ENCODE peak calls at places on chromosomes 13 and 19, in five cellular contexts. C is neuronal stem cell, P is PC-3, W is DND-41, D is GM12878. L is an unnamed sample. For H3K4me1, the result is how much of the 10 kb centered on the place peaks cover.

GRCh38 chr13:30133976-30134375 is 173.4 kb downstream of the KATNAL1 start:
- DNase-seq in C (no peak), P (no peak), D (no peak), W (no peak), L (peak)

GRCh38 chr13:111384441-111385181 is 64.2 kb downstream of the TEX29 start:
- DNase-seq in D (no peak), W (peak), C (no peak), P (no peak), L (no peak)

GRCh38 chr13:50124536-50125305 is 109.5 kb downstream of the KCNRG start:
- DNase-seq in P (peak), C (peak), W (no peak), D (no peak), L (no peak)

GRCh38 chr13:80009760-80010159 is 331.2 kb downstream of the SPRY2 start:
- DNase-seq in C (no peak), W (no peak), D (no peak), P (no peak), L (no peak)

GRCh38 chr19:49374665-49375434 is 11.2 kb downstream of the DKKL1 start:
- DNase-seq in P (no peak), C (no peak), W (no peak), D (no peak), L (no peak)

GRCh38 chr13:44932850-44933251 is 56.4 kb downstream of the NUFIP1 start:
- DNase-seq in W (no peak), P (peak), C (no peak), D (no peak), L (no peak)

GRCh38 chr19:35905178-35905727 is 2.8 kb downstream of the TYROBP start:
- DNase-seq in P (no peak), D (no peak), W (no peak), C (no peak), L (no peak)

GRCh38 chr19:10419646-10420443 is 493 bp upstream of the PDE4A start:
- DNase-seq in C (peak), P (peak), W (peak), D (no peak), L (peak)

GRCh38 chr19:45764487-45764886 is 4.6 kb downstream of the SIX5 start:
- DNase-seq in P (no peak), D (no peak), C (no peak), W (no peak), L (no peak)
- H3K9ac ChIP-seq in P (no peak), D (no peak), C (no peak), W (no peak), L (no peak)

DNA sequence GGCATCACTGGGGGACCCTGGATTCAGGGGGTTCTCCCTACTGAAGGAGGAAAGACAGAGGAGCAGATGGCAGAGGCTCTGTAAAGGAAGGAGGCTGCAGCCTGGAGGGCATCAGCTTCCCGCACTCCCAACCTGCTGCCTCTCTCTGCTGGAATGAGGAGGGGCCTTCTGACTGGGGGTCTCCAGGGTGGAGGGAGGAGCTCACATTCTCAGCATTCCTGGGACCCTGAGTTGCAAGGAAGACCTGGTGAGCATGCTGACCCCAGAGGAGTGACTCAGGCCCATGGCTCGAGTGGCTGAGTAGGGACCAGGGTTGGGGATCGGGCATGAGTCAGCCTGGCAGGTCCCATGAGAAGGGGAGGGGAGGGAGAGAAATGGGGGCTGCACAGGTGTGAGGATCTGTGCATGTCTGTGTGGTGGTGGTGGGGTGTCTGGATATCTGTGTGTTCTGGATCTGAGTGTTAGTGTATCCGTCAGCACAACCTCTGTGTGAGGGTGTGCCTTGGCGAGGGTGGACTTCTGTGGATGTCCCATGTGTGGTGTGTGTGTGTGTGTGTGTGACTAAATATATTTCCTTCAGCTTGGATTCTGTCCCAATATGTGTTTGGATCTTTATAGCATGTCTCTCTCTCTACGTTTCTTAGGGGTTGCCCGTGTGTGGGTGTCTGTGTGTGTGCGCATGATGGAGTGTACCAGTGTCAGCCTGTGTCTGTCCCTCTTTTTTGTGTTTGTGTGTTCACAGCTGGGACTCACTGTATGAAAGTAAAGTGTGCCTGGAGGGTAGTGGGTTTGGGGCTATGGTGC is 4.6 kb downstream of the AXL start:
- DNase-seq in C (peak), P (peak), W (no peak), D (no peak), L (no peak)
- H3K4me1 ChIP-seq in C (under half), P (half or more), W (under half), D (under half), L (under half)

GRCh38 chr19:5338661-5339469 is 1.7 kb downstream of the PTPRS start:
- DNase-seq in C (peak), P (no peak), W (no peak), D (no peak), L (no peak)

GRCh38 chr19:5340637-5341447 is at the start of gene PTPRS:
- DNase-seq in C (peak), P (peak), W (no peak), D (no peak), L (peak)

GRCh38 chr19:5339470-5339949 is 1.1 kb downstream of the PTPRS start:
- DNase-seq in W (no peak), P (no peak), D (no peak), C (no peak), L (peak)

GRCh38 chr19:5341448-5341820 is 822 bp upstream of the PTPRS start:
- DNase-seq in P (no peak), W (no peak), C (no peak), D (no peak), L (no peak)

DNA sequence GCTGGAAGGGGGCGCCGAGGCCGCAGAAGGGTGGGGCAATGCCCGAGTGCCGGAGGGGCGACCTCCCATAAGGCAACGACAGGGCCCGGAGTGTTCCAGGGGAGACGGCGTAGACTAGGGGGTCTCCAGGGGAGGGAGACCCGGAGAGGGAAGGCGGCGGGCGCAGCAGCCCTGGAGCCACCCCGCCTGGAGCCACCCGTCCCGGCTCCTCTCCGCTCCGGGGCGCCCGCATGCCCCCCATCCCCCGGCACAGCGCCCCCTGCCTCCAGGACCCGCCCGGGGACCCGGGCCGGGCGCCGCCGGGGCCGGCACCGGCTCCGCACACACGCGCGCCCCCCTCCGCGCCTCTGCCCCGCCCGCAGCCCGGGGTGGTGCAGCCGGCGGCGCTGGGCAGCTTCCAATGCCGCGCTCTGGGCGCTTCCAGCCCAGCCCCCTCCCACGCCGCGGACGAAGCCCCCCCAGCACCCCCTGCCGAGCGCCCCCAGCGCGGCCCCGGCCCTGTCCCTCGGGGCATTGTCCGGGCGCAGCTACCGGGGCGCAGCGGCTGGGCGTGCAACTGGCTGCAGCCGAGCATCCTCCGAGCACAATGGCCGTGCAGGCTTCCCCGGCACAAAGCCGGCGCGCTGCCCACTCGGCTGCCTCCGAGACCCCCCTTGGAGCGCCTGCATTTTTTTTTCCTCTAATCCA is 519 bp downstream of the PTPRS start:
- DNase-seq in C (peak), W (no peak), P (peak), D (no peak), L (no peak)
- H3K9ac ChIP-seq in C (peak), W (no peak), P (peak), D (no peak), L (no peak)

GRCh38 chr19:18517606-18518005 is 4.3 kb downstream of the ELL start:
- DNase-seq in D (no peak), W (no peak), C (no peak), P (no peak), L (no peak)
- H3K4me1 ChIP-seq in D (under half), W (under half), C (under half), P (under half), L (under half)

DNA sequence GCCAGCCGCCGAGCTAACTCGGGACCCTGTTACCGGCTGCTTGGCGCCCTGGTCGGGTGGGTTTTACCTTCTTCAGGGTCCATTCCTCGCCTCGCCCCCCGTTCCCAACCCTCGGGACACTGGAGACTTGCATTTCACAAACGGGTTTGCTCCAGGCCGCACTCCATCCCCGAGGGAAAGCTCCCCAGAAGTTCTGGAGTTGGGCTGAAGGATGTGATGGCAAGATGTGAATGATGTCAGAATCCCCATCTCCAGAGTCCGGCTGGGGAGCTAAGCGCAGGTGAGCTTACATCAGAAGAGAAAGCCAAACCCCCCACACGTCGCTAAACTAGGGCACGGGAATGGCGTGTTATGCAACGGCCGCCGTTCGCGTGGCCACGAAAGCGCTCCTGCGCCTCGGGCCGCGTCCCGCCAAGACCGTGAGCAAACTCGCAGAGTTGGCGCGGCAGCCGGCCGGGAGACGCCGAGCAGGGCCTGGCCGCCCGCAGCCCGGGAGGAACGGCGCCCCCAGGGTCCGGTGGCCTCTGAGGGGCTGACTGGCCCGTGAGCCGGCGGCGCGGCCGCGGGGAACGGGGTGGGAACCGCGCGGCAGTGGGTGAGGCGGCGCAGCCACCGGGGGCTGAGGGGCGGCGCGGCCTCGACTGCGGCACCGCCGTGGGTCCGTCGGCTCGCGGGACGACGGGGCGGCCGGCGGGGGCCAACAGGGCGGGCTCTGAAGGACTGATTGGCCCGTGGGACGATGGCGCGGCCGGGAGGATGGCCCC is 1.1 kb downstream of the LATS2 start:
- DNase-seq in C (no peak), P (peak), D (no peak), W (no peak), L (peak)
- H3K9ac ChIP-seq in C (peak), P (peak), D (no peak), W (no peak), L (peak)

GRCh38 chr13:113398963-113399754 is 35.2 kb upstream of the GRTP1 start:
- DNase-seq in C (no peak), W (no peak), P (no peak), D (no peak), L (no peak)
- H3K4me1 ChIP-seq in C (under half), W (under half), P (under half), D (under half), L (under half)

DNA sequence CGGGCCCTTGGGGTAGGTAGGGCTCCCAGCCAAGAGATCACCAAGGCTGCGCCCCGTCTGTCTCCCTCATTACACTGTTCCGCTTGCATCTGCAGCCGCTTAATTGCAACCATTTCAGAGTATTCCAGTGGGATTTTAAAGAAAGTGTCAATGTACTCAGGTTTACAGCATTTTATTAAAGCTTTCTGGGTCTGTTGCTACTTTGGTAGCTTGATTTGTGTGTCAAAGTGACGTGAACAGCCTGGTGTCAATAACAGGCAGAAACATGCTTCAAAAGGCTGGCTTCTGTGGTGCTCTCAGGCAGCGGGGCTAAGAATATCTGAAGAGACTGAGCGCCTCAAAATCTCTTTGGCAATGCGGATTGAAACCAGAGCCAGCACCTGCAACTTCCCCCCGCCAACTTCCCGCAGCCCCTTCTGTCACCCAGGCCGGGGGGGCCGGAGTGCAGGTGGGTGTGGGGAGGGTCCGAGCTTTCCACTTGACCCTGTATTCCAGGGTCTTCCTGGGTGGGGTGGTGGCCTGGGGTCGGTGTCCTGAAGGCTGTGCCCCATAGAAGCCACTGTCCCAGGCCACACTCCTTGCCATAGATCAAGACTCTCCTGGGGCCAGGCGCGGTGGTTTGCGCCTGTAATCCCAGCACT is 81.2 kb downstream of the KDM4B start:
- DNase-seq in P (no peak), W (no peak), C (no peak), D (no peak), L (no peak)
- H3K9ac ChIP-seq in P (no peak), W (no peak), C (no peak), D (no peak), L (no peak)

L was measured in kidney.